ENCODE peak calls at places on chromosomes 7 and 10, in eight cellular contexts. Z, M, E, X, V, N, Y and S are unnamed samples.

GRCh38 chr10:43160067-43160918 is 22.0 kb downstream of the CSGALNACT2 start:
- DNase-seq in V (no peak), Y (no peak), M (no peak), N (no peak), X (no peak), E (no peak), Z (no peak), S (peak)

GRCh38 chr7:122143376-122143750 is 686 bp downstream of the AASS start:
- DNase-seq in Y (peak), M (peak), V (peak), N (peak), Z (peak), X (peak), E (peak), S (no peak)

GRCh38 chr7:157795631-157796030 is 458.8 kb downstream of the DNAJB6 start:
- DNase-seq in Z (no peak), V (no peak), M (no peak), E (no peak), X (no peak), N (no peak), Y (peak), S (no peak)

GRCh38 chr10:4650109-4650508 is 175.9 kb upstream of the AKR1E2 start:
- DNase-seq in E (no peak), X (no peak), Z (no peak), M (no peak), V (no peak), N (no peak), Y (no peak), S (no peak)

GRCh38 chr10:79019961-79020491 is 48.7 kb upstream of the ZMIZ1 start:
- DNase-seq in N (peak), Z (no peak), V (no peak), X (no peak), M (peak), E (peak), Y (peak), S (no peak)

GRCh38 chr10:78579995-78580394 is 488.8 kb upstream of the ZMIZ1 start:
- DNase-seq in Z (peak), V (peak), X (peak), Y (peak), E (no peak), N (peak), M (no peak), S (no peak)

GRCh38 chr7:159007308-159008054 is 137.2 kb downstream of the VIPR2 start:
- DNase-seq in V (no peak), Y (no peak), N (peak), Z (no peak), X (no peak), E (no peak), M (no peak), S (no peak)

GRCh38 chr10:124220971-124221355 is 127.6 kb upstream of the CHST15 start:
- DNase-seq in Z (no peak), N (no peak), V (no peak), Y (peak), M (no peak), X (no peak), E (no peak), S (no peak)

GRCh38 chr7:374706-375490 is 84.9 kb downstream of the FOXL3 start:
- DNase-seq in M (no peak), V (peak), X (peak), E (no peak), Z (peak), Y (peak), N (no peak), S (no peak)

GRCh38 chr10:51171946-51172345 is 97.7 kb downstream of the PRKG1 start:
- DNase-seq in Y (no peak), N (no peak), M (no peak), X (no peak), E (no peak), Z (no peak), V (no peak), S (no peak)

GRCh38 chr10:122640921-122641320 is 58.7 kb downstream of the C10orf120 start:
- DNase-seq in V (no peak), M (no peak), Y (no peak), X (no peak), N (peak), Z (no peak), E (no peak), S (no peak)

GRCh38 chr7:43538404-43538771 is 44.5 kb upstream of the STK17A start:
- DNase-seq in Z (no peak), N (no peak), X (no peak), M (peak), V (no peak), E (no peak), Y (no peak), S (no peak)

GRCh38 chr10:31129261-31129660 is 97.6 kb upstream of the ZNF438 start:
- DNase-seq in E (peak), X (peak), V (peak), Y (no peak), Z (peak), M (no peak), N (peak), S (no peak)

GRCh38 chr7:135774284-135774683 is 25.7 kb upstream of the FAM180A start:
- DNase-seq in M (no peak), E (peak), N (no peak), X (peak), Y (no peak), V (peak), Z (no peak), S (no peak)

GRCh38 chr10:31723074-31723750 is 205.4 kb downstream of the ARHGAP12 start:
- DNase-seq in E (no peak), Y (no peak), N (no peak), V (no peak), X (no peak), Z (peak), M (no peak), S (no peak)

GRCh38 chr7:91373401-91373800 is 109.2 kb downstream of the FZD1 start:
- DNase-seq in Z (no peak), Y (no peak), V (no peak), X (no peak), E (no peak), M (no peak), N (no peak), S (no peak)

GRCh38 chr7:74606101-74606908 is 51.2 kb upstream of the GTF2I start:
- DNase-seq in X (peak), Z (peak), N (peak), E (peak), M (peak), Y (peak), V (peak), S (peak)

GRCh38 chr7:74598558-74598957 is 59.0 kb upstream of the GTF2I start:
- DNase-seq in E (no peak), Z (peak), M (no peak), X (no peak), V (no peak), N (no peak), Y (no peak), S (no peak)

GRCh38 chr7:74599251-74599650 is 58.3 kb upstream of the GTF2I start:
- DNase-seq in E (no peak), X (no peak), V (no peak), M (no peak), Z (no peak), Y (no peak), N (no peak), S (no peak)

GRCh38 chr7:74606909-74607255 is 50.6 kb upstream of the GTF2I start:
- DNase-seq in N (no peak), X (no peak), M (no peak), Y (no peak), Z (no peak), E (no peak), V (no peak), S (no peak)

DNA sequence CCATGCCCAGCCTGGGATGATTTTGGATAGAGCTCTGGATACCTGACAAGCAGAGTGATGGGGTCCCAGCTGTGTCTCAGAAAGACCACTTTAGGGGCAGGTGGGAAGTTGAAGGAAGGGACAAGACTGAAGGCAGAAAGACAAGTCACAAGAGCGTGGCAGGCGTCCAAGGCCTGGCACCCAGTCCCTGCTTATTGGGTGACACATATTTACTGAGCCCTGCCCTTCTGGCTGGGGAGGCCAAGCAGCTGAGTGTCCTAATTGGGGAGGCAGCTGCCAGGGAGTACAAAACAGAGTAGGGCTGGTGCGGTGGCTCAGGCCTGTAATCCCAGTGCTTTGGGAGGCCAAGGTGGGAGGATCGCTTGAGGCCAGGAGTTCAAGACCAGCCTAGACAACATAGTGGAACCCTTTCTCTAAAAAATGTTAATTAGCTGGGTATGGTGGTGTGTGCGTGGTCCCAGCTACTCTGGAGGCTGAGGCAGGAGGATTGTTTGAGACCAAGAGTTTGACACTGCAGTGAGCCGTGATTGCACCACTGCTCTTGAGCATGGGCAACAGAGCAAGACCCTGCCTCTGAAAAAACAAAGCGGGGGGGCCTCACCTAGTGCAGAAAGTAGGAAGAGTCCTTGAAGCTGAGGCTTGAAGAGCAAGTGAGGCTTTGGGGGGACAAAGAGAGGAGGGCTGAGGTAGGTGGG is 53.0 kb upstream of the GTF2I start:
- DNase-seq in Z (peak), M (no peak), X (peak), V (peak), Y (peak), N (no peak), E (no peak), S (no peak)
- H3K27ac ChIP-seq in Z (no peak), M (peak), X (no peak), V (peak), Y (peak), N (no peak), E (no peak), S (no peak)

GRCh38 chr10:5944389-5945202 is 32.7 kb downstream of the IL15RA start:
- DNase-seq in Z (peak), Y (peak), E (peak), V (peak), M (no peak), X (peak), N (peak), S (no peak)

GRCh38 chr10:5943536-5943935 is 33.8 kb downstream of the IL15RA start:
- DNase-seq in E (no peak), Z (peak), Y (peak), V (no peak), X (no peak), N (peak), M (peak), S (no peak)

GRCh38 chr10:5945561-5946418 is 31.6 kb downstream of the IL15RA start:
- DNase-seq in E (peak), Z (peak), X (peak), M (no peak), N (peak), V (peak), Y (peak), S (no peak)

GRCh38 chr10:5946786-5947185 is 30.6 kb downstream of the IL15RA start:
- DNase-seq in Z (no peak), M (no peak), X (no peak), V (no peak), Y (peak), E (no peak), N (peak), S (no peak)

GRCh38 chr10:5945203-5945534 is 32.2 kb downstream of the IL15RA start:
- DNase-seq in Z (no peak), M (no peak), V (no peak), X (no peak), E (no peak), Y (peak), N (no peak), S (no peak)
- H3K4me3 ChIP-seq in Z (no peak), M (no peak), V (peak), X (no peak), E (no peak), Y (peak), N (peak), S (no peak)

GRCh38 chr10:104034401-104035053 is 51.2 kb downstream of the COL17A1 start:
- DNase-seq in Y (no peak), V (no peak), N (no peak), E (no peak), X (no peak), Z (no peak), M (no peak), S (no peak)

GRCh38 chr10:104033966-104034365 is 51.7 kb downstream of the COL17A1 start:
- DNase-seq in M (no peak), E (no peak), X (no peak), N (no peak), Y (no peak), V (no peak), Z (no peak), S (no peak)

GRCh38 chr10:104031631-104032030 is 54.0 kb downstream of the COL17A1 start:
- DNase-seq in E (no peak), Z (no peak), N (no peak), X (no peak), M (no peak), V (no peak), Y (no peak), S (peak)

GRCh38 chr10:104033401-104033930 is 52.2 kb downstream of the COL17A1 start:
- DNase-seq in X (no peak), Z (no peak), Y (no peak), N (no peak), E (no peak), V (no peak), M (no peak), S (peak)

DNA sequence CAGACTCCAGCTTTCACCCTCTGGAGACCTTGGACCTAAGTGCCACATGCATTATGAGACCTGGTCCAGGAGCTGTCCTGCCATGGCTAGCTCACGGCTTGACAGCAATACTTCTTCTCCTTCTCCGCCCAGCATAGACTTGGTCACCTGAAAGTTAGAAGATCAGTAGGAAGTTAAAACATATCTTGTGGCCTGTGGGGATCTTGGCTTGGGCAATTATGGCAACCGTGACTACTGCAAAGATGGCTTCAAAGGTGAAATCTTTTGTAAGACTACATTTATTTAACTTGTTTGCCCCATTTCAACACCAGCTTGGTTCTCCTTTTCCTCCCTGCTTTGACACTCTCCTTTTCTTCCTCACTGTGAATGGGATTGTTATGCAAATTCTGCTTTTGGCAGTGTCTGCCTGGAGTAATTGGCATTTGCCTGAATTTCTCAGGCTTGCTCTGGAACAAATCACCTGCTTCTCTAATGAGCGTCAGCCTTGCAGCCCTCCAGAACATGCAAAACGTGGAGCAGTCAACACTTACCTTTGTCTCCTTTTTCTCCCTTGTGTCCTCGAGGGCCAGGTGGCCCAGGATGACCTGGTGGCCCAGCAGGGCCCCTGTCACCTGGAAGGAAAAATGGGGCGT is 53.4 kb downstream of the COL17A1 start:
- DNase-seq in E (no peak), V (no peak), Y (no peak), M (no peak), N (no peak), Z (no peak), X (no peak), S (peak)
- H3K27ac ChIP-seq in E (no peak), V (no peak), Y (no peak), M (no peak), N (no peak), Z (no peak), X (no peak), S (peak)

GRCh38 chr10:11144626-11145497 is 127.2 kb downstream of the CELF2 start:
- DNase-seq in Z (no peak), N (no peak), M (peak), X (no peak), E (no peak), V (no peak), Y (no peak), S (no peak)

GRCh38 chr10:11143240-11143639 is 125.6 kb downstream of the CELF2 start:
- DNase-seq in V (no peak), X (no peak), E (no peak), M (no peak), Z (no peak), Y (no peak), N (no peak), S (no peak)

GRCh38 chr10:11147723-11148122 is 130.1 kb downstream of the CELF2 start:
- DNase-seq in M (no peak), Z (no peak), Y (no peak), N (no peak), E (no peak), V (no peak), X (no peak), S (peak)

GRCh38 chr10:11146402-11147171 is 128.9 kb downstream of the CELF2 start:
- DNase-seq in Z (no peak), M (no peak), E (no peak), X (no peak), Y (no peak), N (no peak), V (no peak), S (no peak)

GRCh38 chr10:11145498-11145855 is 127.8 kb downstream of the CELF2 start:
- DNase-seq in X (peak), Z (peak), Y (no peak), E (peak), V (peak), N (no peak), M (peak), S (peak)
- H3K4me3 ChIP-seq in X (no peak), Z (no peak), Y (no peak), E (no peak), V (no peak), N (no peak), M (no peak), S (no peak)

GRCh38 chr7:51426163-51426562 is 109.6 kb upstream of the COBL start:
- DNase-seq in Y (no peak), N (no peak), Z (no peak), X (no peak), M (no peak), V (no peak), E (no peak), S (no peak)
- H3K27ac ChIP-seq in Y (no peak), N (no peak), Z (no peak), X (no peak), M (no peak), V (no peak), E (no peak), S (no peak)

DNA sequence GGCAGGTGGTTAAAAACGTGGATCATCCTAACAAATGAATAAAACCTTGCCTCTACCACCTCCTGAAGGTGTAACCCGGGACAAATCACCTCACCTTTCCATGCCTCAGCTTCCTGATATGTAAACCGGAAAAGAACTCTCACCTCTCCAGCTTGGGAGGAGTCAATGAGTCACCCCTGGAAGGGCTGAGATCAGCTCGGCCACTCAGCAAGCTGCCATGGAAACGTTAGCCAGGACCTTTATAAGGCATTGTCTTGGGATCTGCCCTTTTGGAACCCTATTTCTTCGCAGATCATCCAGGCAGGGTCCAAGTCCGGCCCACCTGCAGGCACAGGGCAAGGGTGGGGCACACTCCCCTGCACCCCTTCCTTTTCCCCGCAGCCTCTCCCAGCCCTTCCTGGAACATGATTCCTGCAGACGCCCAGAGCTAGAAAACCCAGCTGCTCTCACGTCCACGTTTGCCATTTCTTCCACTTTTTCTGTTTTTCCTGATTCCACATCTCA is 81.6 kb upstream of the PFKP start:
- DNase-seq in E (peak), V (peak), Z (no peak), X (peak), M (no peak), Y (no peak), N (no peak), S (no peak)
- H3K4me3 ChIP-seq in E (no peak), V (peak), Z (no peak), X (peak), M (no peak), Y (no peak), N (no peak), S (no peak)